ENCODE peak calls at places on chromosome 3, in ten cellular contexts. C is tibial nerve, W is heart left ventricle, H is spleen, E is pancreas, O is GM12878, Y is body of pancreas, B is psoas muscle, K is upper lobe of left lung, R is mammary epithelial cell. Z is an unnamed sample.
A peak's percentile ranks its signal among the peaks of the same experiment; 100 is the strongest.

GRCh38 chr3:39148116-39149058 is 5.0 kb downstream of the CSRNP1 start:
- DNase-seq in E (peak; percentile 48), Y (no peak), H (no peak), W (no peak), R (no peak), B (no peak), C (no peak), O (no peak), K (no peak), Z (no peak)

GRCh38 chr3:70731046-70731445 is 418.6 kb upstream of the MDFIC2 start:
- DNase-seq in B (no peak), W (no peak), K (no peak), E (no peak), H (no peak), C (no peak), R (peak; percentile 20), Y (no peak), O (no peak), Z (no peak)

GRCh38 chr3:98395111-98395510 is 4.6 kb downstream of the OR5K3 start:
- DNase-seq in O (no peak), C (no peak), R (no peak), H (no peak), B (no peak), Y (no peak), W (no peak), K (no peak), E (no peak), Z (peak; percentile 56)

GRCh38 chr3:14633417-14633816 is 18.1 kb upstream of the CCDC174 start:
- DNase-seq in O (no peak), K (no peak), H (no peak), C (no peak), E (no peak), W (no peak), B (no peak), Y (no peak), R (no peak), Z (no peak)

GRCh38 chr3:10286596-10287295 is 6.0 kb downstream of the GHRL start:
- DNase-seq in W (no peak), E (no peak), B (no peak), Y (peak; percentile 44), O (no peak), R (peak; percentile 39), H (no peak), K (no peak), C (no peak), Z (no peak)

GRCh38 chr3:149388714-149389417 is 11.4 kb upstream of the TM4SF1 start:
- DNase-seq in B (no peak), Y (no peak), W (no peak), C (no peak), R (no peak), K (no peak), O (no peak), E (no peak), H (no peak), Z (no peak)

GRCh38 chr3:63508305-63508704 is 144.2 kb upstream of the SNTN start:
- DNase-seq in H (no peak), Y (no peak), K (no peak), C (no peak), R (peak; percentile 72), O (no peak), E (no peak), B (no peak), W (no peak), Z (no peak)

GRCh38 chr3:56896357-56896756 is 94.6 kb upstream of the ARHGEF3 start:
- DNase-seq in E (no peak), C (no peak), O (no peak), K (no peak), B (no peak), R (no peak), Y (no peak), W (no peak), H (no peak), Z (no peak)

GRCh38 chr3:168081171-168081771 is 14.5 kb downstream of the GOLIM4 start:
- DNase-seq in E (no peak), R (no peak), B (no peak), H (no peak), O (no peak), K (no peak), W (no peak), Y (no peak), C (no peak), Z (no peak)

GRCh38 chr3:99172736-99173657 is 271.5 kb upstream of the DCBLD2 start:
- DNase-seq in R (peak; percentile 60), Y (peak; percentile 53), H (no peak), C (peak; percentile 18), B (no peak), O (peak; percentile 9), E (peak; percentile 39), W (no peak), K (no peak), Z (no peak)

GRCh38 chr3:54999159-54999558 is 71.3 kb upstream of the LRTM1 start:
- DNase-seq in B (no peak), E (no peak), Y (no peak), R (peak; percentile 45), K (no peak), W (no peak), H (no peak), C (no peak), O (no peak), Z (no peak)
- TF ChIP-seq CTCF in B (no peak), E (no peak), Y (no peak), R (peak; percentile 9), K (no peak), W (no peak), H (no peak), C (no peak), O (peak; percentile 24), Z (no peak)

DNA sequence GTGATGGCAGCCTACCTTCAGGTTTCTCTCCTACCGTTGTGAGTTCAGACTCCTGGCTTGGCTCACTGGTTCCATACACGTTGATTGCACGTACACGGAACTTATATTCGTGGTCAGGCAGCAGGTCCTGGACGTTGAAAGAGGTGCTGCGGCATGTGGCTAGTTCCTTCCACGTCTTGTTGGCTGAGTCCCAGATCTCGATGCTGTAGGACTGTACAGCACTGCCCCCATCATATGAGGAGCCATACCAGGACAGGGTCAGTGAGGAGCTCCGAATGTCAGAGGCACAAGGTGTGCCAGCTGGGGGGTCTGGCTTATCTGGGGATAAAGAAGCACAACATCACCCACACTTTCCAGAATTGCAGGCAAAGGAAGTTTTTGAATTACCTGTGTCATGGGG is 72.3 kb upstream of the HACD2 start:
- DNase-seq in B (no peak), E (no peak), C (no peak), R (no peak), W (no peak), H (no peak), O (no peak), K (no peak), Y (no peak), Z (no peak)
- H3K27ac ChIP-seq in B (no peak overlapping the region), E (no peak overlapping the region), C (no peak overlapping the region), R (no peak overlapping the region), W (peak overlapping the region; percentile 84), H (peak overlapping the region; percentile 58), O (no peak overlapping the region), K (peak overlapping the region; percentile 62), Y (no peak overlapping the region), Z (no peak overlapping the region)

GRCh38 chr3:123068227-123069020 is 1.6 kb downstream of the PDIA5 start:
- DNase-seq in B (no peak), E (no peak), Y (no peak), W (no peak), H (no peak), C (no peak), R (no peak), K (no peak), O (no peak), Z (no peak)
- H3K4me3 ChIP-seq in B (peak overlapping the region; percentile 97), E (peak overlapping the region; percentile 94), Y (peak overlapping the region; percentile 85), W (peak overlapping the region; percentile 89), H (peak overlapping the region; percentile 94), C (peak overlapping the region; percentile 60), R (peak overlapping the region; percentile 97), K (peak overlapping the region; percentile 95), O (peak overlapping the region; percentile 80), Z (peak overlapping the region; percentile 90)

GRCh38 chr3:536417-536813 is 339.9 kb downstream of the CHL1 start:
- DNase-seq in Y (no peak), R (no peak), K (no peak), H (no peak), E (no peak), W (no peak), C (no peak), O (no peak), B (no peak), Z (no peak)

GRCh38 chr3:541328-541727 is 344.8 kb downstream of the CHL1 start:
- DNase-seq in C (no peak), R (no peak), E (no peak), W (no peak), B (no peak), O (no peak), K (no peak), H (no peak), Y (no peak), Z (no peak)

DNA sequence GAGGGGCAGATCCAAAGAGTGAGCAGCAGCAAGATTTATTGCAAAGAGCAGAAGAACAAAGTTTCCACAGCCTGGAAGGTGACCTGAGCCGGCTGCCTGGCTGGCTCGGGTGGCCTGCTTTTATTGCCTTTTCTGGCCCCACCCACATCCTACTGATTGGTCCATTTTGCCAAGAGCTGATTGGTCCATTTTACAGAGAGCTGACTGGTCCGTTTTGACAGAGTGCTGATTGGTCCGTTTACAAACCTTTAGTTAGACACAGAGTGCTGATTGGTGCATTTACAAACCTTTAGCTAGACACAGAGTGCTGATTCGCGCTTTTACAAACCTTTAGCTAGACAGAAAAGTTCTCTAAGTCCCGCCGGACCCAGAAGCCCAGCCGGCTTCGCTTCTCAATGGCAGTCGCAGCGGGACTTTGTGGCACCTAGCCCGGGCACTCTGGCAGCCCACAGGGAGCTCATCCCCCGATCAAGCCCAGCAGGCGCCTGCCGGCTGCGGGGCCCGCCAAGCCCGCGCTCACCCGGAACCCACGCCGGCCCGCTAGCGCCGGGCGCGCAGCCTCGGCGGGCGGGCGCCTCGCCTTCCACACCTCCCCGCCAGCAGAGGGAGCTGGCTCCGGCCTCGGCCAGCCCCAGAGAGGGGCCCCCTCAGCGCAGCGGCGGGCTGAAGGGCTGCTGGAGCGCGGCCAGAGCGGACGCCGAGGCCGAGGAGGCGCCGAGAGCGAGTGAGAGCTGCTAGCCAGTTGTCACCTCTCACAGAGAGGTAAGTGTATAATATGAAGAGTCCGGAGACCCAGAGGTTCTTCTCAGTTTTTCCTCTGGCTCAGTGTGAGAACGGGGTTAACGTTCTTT is 339.2 kb downstream of the CHL1 start:
- DNase-seq in Y (peak; percentile 61), K (peak; percentile 92), O (no peak), B (peak; percentile 73), H (peak; percentile 78), E (peak; percentile 80), C (no peak), R (peak; percentile 54), W (no peak), Z (peak; percentile 43)
- TF ChIP-seq CTCF in Y (peak; percentile 42), K (peak; percentile 35), O (no peak), B (peak; percentile 6), H (peak; percentile 13), E (peak; percentile 29), C (peak; percentile 11), R (peak; percentile 41), W (no peak), Z (peak; percentile 23)

Z was measured in dorsolateral prefrontal cortex.